ENCODE peak calls at places on chromosome 21, in ten cellular contexts. H is IMR-90, N is tibial artery, O is heart right ventricle, Q is psoas muscle, S is left lung, E is body of pancreas, C is HCT116, Y is colonic mucosa, D is transverse colon. M is an unnamed sample.

GRCh38 chr21:42655797-42656770 is 2.7 kb downstream of the PDE9A start:
- DNase-seq in H (no peak), N (no peak), O (no peak), Q (no peak), S (peak; percentile 57), E (no peak), C (no peak), Y (peak; percentile 53), D (peak; percentile 68), M (no peak)

GRCh38 chr21:28617300-28617699 is 375.4 kb downstream of the LTN1 start:
- DNase-seq in H (no peak), N (no peak), O (no peak), Q (no peak), S (no peak), E (no peak), C (no peak), Y (no peak), D (no peak), M (no peak)

GRCh38 chr21:32174819-32175218 is 104.0 kb downstream of the MIS18A start:
- DNase-seq in H (no peak), N (no peak), O (no peak), Q (no peak), S (no peak), E (no peak), C (no peak), Y (no peak), D (no peak), M (no peak)

GRCh38 chr21:41877901-41878830 is 978 bp downstream of the PRDM15 start:
- DNase-seq in H (peak; percentile 75), N (no peak), O (no peak), Q (no peak), S (no peak), E (peak; percentile 56), C (no peak), Y (peak; percentile 38), D (peak; percentile 61), M (peak; percentile 45)

GRCh38 chr21:38768385-38769071 is 37.2 kb upstream of the ETS2 start:
- DNase-seq in H (peak; percentile 100), N (no peak), O (no peak), Q (no peak), S (no peak), E (no peak), C (no peak), Y (no peak), D (no peak), M (no peak)

GRCh38 chr21:37982496-37983318 is 66.5 kb upstream of the KCNJ6 start:
- DNase-seq in H (no peak), N (no peak), O (no peak), Q (no peak), S (no peak), E (no peak), C (no peak), Y (no peak), D (no peak), M (no peak)

GRCh38 chr21:31180256-31181088 is 142.2 kb upstream of the KRTAP19-8 start:
- DNase-seq in H (peak; percentile 54), N (no peak), O (no peak), Q (no peak), S (no peak), E (peak; percentile 33), C (peak; percentile 24), Y (no peak), D (no peak), M (no peak)

GRCh38 chr21:38333290-38334272 is 76.8 kb downstream of the KCNJ15 start:
- DNase-seq in H (no peak), N (no peak), O (no peak), Q (no peak), S (no peak), E (no peak), C (no peak), Y (no peak), D (no peak), M (no peak)

GRCh38 chr21:31988492-31989285 is 115.9 kb downstream of the HUNK start:
- DNase-seq in H (peak; percentile 32), N (peak; percentile 25), O (no peak), Q (no peak), S (no peak), E (no peak), C (no peak), Y (no peak), D (no peak), M (no peak)

GRCh38 chr21:29390778-29391177 is 92.1 kb downstream of the BACH1 start:
- DNase-seq in H (no peak), N (no peak), O (no peak), Q (no peak), S (no peak), E (no peak), C (no peak), Y (no peak), D (no peak), M (no peak)

GRCh38 chr21:42574234-42575027 is 60.8 kb downstream of the SLC37A1 start:
- DNase-seq in H (peak; percentile 13), N (no peak), O (no peak), Q (no peak), S (peak; percentile 57), E (peak; percentile 1), C (no peak), Y (no peak), D (peak; percentile 9), M (peak; percentile 48)

GRCh38 chr21:45482899-45483821 is 59.1 kb downstream of the SLC19A1 start:
- DNase-seq in H (no peak), N (no peak), O (no peak), Q (peak; percentile 16), S (peak; percentile 86), E (peak; percentile 47), C (no peak), Y (no peak), D (no peak), M (no peak)

GRCh38 chr21:28832013-28832714 is 160.5 kb downstream of the LTN1 start:
- DNase-seq in H (peak; percentile 41), N (no peak), O (no peak), Q (no peak), S (no peak), E (no peak), C (no peak), Y (no peak), D (no peak), M (no peak)

GRCh38 chr21:39660596-39660995 is 47.9 kb downstream of the B3GALT5 start:
- DNase-seq in H (peak; percentile 83), N (no peak), O (peak; percentile 71), Q (no peak), S (no peak), E (peak; percentile 71), C (no peak), Y (peak; percentile 58), D (peak; percentile 66), M (no peak)

GRCh38 chr21:29078884-29079765 is 5.7 kb upstream of the CCT8 start:
- DNase-seq in H (no peak), N (no peak), O (peak; percentile 32), Q (no peak), S (no peak), E (peak; percentile 64), C (no peak), Y (peak; percentile 29), D (no peak), M (no peak)

GRCh38 chr21:39079617-39080016 is 103.6 kb downstream of the PSMG1 start:
- DNase-seq in H (peak; percentile 33), N (peak; percentile 78), O (peak; percentile 64), Q (peak; percentile 62), S (peak; percentile 95), E (peak; percentile 90), C (no peak), Y (peak; percentile 49), D (peak; percentile 63), M (no peak)

GRCh38 chr21:46409641-46410406 is 48.9 kb upstream of the DIP2A start:
- DNase-seq in H (no peak), N (no peak), O (no peak), Q (peak; percentile 4), S (peak; percentile 40), E (no peak), C (no peak), Y (no peak), D (no peak), M (no peak)

GRCh38 chr21:31665397-31665796 is 5.9 kb downstream of the SOD1 start:
- DNase-seq in H (peak; percentile 54), N (no peak), O (no peak), Q (peak; percentile 29), S (no peak), E (peak; percentile 9), C (no peak), Y (no peak), D (no peak), M (no peak)

GRCh38 chr21:23694396-23694795 is 1912.9 kb downstream of the MRPL39 start:
- DNase-seq in H (no peak), N (no peak), O (no peak), Q (no peak), S (no peak), E (no peak), C (no peak), Y (no peak), D (no peak), M (no peak)
- TF ChIP-seq CTCF in H (no peak), N (no peak), O (no peak), Q (no peak), S (no peak), E (no peak), C (no peak), Y (no peak), D (no peak), M (no peak)

GRCh38 chr21:36411301-36411700 is 26.1 kb downstream of the CHAF1B start:
- DNase-seq in H (no peak), N (no peak), O (no peak), Q (no peak), S (no peak), E (no peak), C (no peak), Y (no peak), D (no peak), M (no peak)
- H3K36me3 ChIP-seq in H (peaks cover 6% of the 10 kb centered on the region), N (peaks cover 11% of the 10 kb centered on the region), O (no peaks in the 10 kb centered on the region), Q (no peaks in the 10 kb centered on the region), S (peaks cover 48% of the 10 kb centered on the region), E (no peaks in the 10 kb centered on the region), C (peaks cover 37% of the 10 kb centered on the region), Y (no peaks in the 10 kb centered on the region), D (no peaks in the 10 kb centered on the region), M (no peaks in the 10 kb centered on the region)

DNA sequence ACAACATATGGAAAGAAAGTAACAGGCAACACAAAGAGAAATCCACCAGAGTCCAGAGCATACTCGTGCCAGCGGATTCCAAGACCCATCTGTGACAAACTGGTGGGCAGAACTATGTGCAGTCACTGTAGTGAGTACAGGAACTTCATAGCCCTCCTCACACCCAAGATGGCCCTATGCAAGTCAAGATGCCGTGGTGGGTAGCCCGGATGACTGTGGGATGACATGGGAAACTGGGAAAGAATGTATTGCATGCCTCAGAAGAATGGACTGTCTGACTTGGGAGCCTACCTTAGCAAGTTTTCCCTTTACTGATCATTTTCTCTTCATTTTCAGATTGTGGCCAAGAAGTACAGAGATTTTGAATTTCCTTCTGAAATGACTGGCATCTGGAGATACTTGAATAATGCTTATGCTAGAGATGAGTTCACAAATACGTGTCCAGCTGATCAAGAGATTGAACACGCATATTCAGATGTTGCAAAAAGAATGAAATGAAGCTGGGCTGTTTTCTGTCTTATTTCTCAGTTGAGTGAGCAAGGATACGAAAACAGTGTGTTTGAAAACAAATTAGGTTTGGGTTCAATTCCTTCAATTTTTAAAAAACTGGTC is 47.3 kb downstream of the CLIC6 start:
- DNase-seq in H (no peak), N (no peak), O (no peak), Q (no peak), S (no peak), E (no peak), C (no peak), Y (no peak), D (no peak), M (no peak)
- H3K4me3 ChIP-seq in H (no peak overlapping the region), N (no peak overlapping the region), O (no peak overlapping the region), Q (no peak overlapping the region), S (no peak overlapping the region), E (no peak overlapping the region), C (no peak overlapping the region), Y (no peak overlapping the region), D (no peak overlapping the region), M (no peak overlapping the region)

GRCh38 chr21:26834181-26834945 is 10.8 kb downstream of the ADAMTS1 start:
- DNase-seq in H (peak; percentile 58), N (no peak), O (no peak), Q (no peak), S (no peak), E (no peak), C (no peak), Y (no peak), D (no peak), M (no peak)
- TF ChIP-seq CTCF in H (peak; percentile 38), N (peak; percentile 18), O (no peak), Q (peak; percentile 26), S (no peak), E (no peak), C (no peak), Y (no peak), D (no peak), M (no peak)